ENCODE peak calls at places on chromosome 20, in eight cellular contexts. D, F, E, X, H, U, R and Q are unnamed samples.

GRCh38 chr20:21490105-21490504 is 23.8 kb downstream of the NKX2-2 start:
- DNase-seq in D (no peak), F (no peak), E (no peak), X (no peak), H (no peak), U (no peak), R (no peak), Q (no peak)

GRCh38 chr20:48191200-48191599 is 405.9 kb upstream of the SULF2 start:
- DNase-seq in D (no peak), F (no peak), E (no peak), X (no peak), H (no peak), U (no peak), R (no peak), Q (no peak)

GRCh38 chr20:36010081-36010480 is 41.7 kb downstream of the CNBD2 start:
- DNase-seq in D (no peak), F (no peak), E (no peak), X (no peak), H (no peak), U (no peak), R (no peak), Q (no peak)

GRCh38 chr20:11207749-11208502 is 534.1 kb upstream of the JAG1 start:
- DNase-seq in D (no peak), F (peak), E (no peak), X (no peak), H (no peak), U (no peak), R (no peak), Q (no peak)

GRCh38 chr20:31542201-31542842 is 28.1 kb downstream of the HM13 start:
- DNase-seq in D (no peak), F (no peak), E (no peak), X (no peak), H (peak), U (no peak), R (no peak), Q (no peak)

GRCh38 chr20:40966103-40966502 is 62.5 kb upstream of the TOP1 start:
- DNase-seq in D (no peak), F (no peak), E (no peak), X (no peak), H (no peak), U (no peak), R (no peak), Q (no peak)

GRCh38 chr20:53655909-53656652 is 62.4 kb upstream of the ZNF217 start:
- DNase-seq in D (no peak), F (peak), E (no peak), X (no peak), H (no peak), U (no peak), R (no peak), Q (no peak)

GRCh38 chr20:1893721-1894470 is 1.3 kb upstream of the SIRPA start:
- DNase-seq in D (no peak), F (no peak), E (no peak), X (no peak), H (peak), U (peak), R (peak), Q (no peak)

GRCh38 chr20:50416930-50417329 is 93.3 kb upstream of the PTPN1 start:
- DNase-seq in D (no peak), F (no peak), E (no peak), X (no peak), H (no peak), U (no peak), R (no peak), Q (no peak)

GRCh38 chr20:59671661-59672471 is 67.5 kb downstream of the PHACTR3 start:
- DNase-seq in D (no peak), F (no peak), E (no peak), X (no peak), H (no peak), U (no peak), R (no peak), Q (no peak)